ENCODE peak calls at places on chromosome 16, in nine cellular contexts. One of them, this sample, is unnamed. For H3K9me3 and H3K4me1, the result is how much of the 10 kb centered on the place peaks cover.

GRCh38 chr16:5906351-5906750 is 808.8 kb upstream of the EEF2KMT start:
- DNase-seq in heart left ventricle: no peak
- DNase-seq in iPS DF 6.9: no peak
- DNase-seq in A673: no peak
- DNase-seq in spleen: no peak
- DNase-seq in neural progenitor cell: no peak
- DNase-seq in effector memory CD4-positive, alpha-beta T cell: no peak
- DNase-seq in mammary epithelial cell: no peak
- DNase-seq in PC-9: no peak
- DNase-seq in this sample: no peak

GRCh38 chr16:15777533-15778203 is 79.2 kb downstream of the MYH11 start:
- DNase-seq in spleen: peak
- DNase-seq in neural progenitor cell: peak
- DNase-seq in effector memory CD4-positive, alpha-beta T cell: no peak
- DNase-seq in iPS DF 6.9: peak
- DNase-seq in A673: peak
- DNase-seq in mammary epithelial cell: peak
- DNase-seq in PC-9: peak
- DNase-seq in heart left ventricle: no peak
- DNase-seq in this sample: peak

GRCh38 chr16:84312783-84313382 is 18.2 kb downstream of the WFDC1 start:
- DNase-seq in effector memory CD4-positive, alpha-beta T cell: no peak
- DNase-seq in iPS DF 6.9: no peak
- DNase-seq in A673: no peak
- DNase-seq in heart left ventricle: no peak
- DNase-seq in mammary epithelial cell: no peak
- DNase-seq in PC-9: no peak
- DNase-seq in neural progenitor cell: peak
- DNase-seq in spleen: no peak
- DNase-seq in this sample: no peak

GRCh38 chr16:88331989-88332920 is 50.5 kb upstream of the ZNF469 start:
- DNase-seq in PC-9: peak
- DNase-seq in effector memory CD4-positive, alpha-beta T cell: no peak
- DNase-seq in A673: peak
- DNase-seq in heart left ventricle: no peak
- DNase-seq in mammary epithelial cell: peak
- DNase-seq in iPS DF 6.9: no peak
- DNase-seq in spleen: no peak
- DNase-seq in neural progenitor cell: no peak
- DNase-seq in this sample: peak

GRCh38 chr16:69859105-69859969 is 91.8 kb upstream of the CLEC18A start:
- DNase-seq in iPS DF 6.9: peak
- DNase-seq in A673: peak
- DNase-seq in spleen: no peak
- DNase-seq in mammary epithelial cell: peak
- DNase-seq in neural progenitor cell: peak
- DNase-seq in heart left ventricle: peak
- DNase-seq in effector memory CD4-positive, alpha-beta T cell: no peak
- DNase-seq in PC-9: peak
- DNase-seq in this sample: no peak

GRCh38 chr16:588639-588888 is 1.3 kb upstream of the RAB40C start:
- DNase-seq in PC-9: peak
- DNase-seq in spleen: peak
- DNase-seq in heart left ventricle: peak
- DNase-seq in iPS DF 6.9: no peak
- DNase-seq in mammary epithelial cell: peak
- DNase-seq in effector memory CD4-positive, alpha-beta T cell: peak
- DNase-seq in A673: peak
- DNase-seq in neural progenitor cell: peak
- DNase-seq in this sample: no peak

GRCh38 chr16:64339052-64339770 is 782.7 kb downstream of the CDH11 start:
- DNase-seq in iPS DF 6.9: no peak
- DNase-seq in mammary epithelial cell: no peak
- DNase-seq in A673: no peak
- DNase-seq in neural progenitor cell: no peak
- DNase-seq in heart left ventricle: no peak
- DNase-seq in effector memory CD4-positive, alpha-beta T cell: no peak
- DNase-seq in spleen: no peak
- DNase-seq in PC-9: no peak
- DNase-seq in this sample: no peak

GRCh38 chr16:14291941-14292825 is 221.1 kb downstream of the MRTFB start:
- DNase-seq in iPS DF 6.9: no peak
- DNase-seq in mammary epithelial cell: no peak
- DNase-seq in spleen: no peak
- DNase-seq in heart left ventricle: no peak
- DNase-seq in neural progenitor cell: no peak
- DNase-seq in A673: no peak
- DNase-seq in PC-9: no peak
- DNase-seq in effector memory CD4-positive, alpha-beta T cell: no peak
- DNase-seq in this sample: no peak

GRCh38 chr16:87058728-87059250 is 258.4 kb downstream of the C16orf95 start:
- DNase-seq in heart left ventricle: no peak
- DNase-seq in A673: no peak
- DNase-seq in spleen: no peak
- DNase-seq in effector memory CD4-positive, alpha-beta T cell: no peak
- DNase-seq in neural progenitor cell: no peak
- DNase-seq in iPS DF 6.9: no peak
- DNase-seq in PC-9: no peak
- DNase-seq in mammary epithelial cell: no peak
- DNase-seq in this sample: no peak

GRCh38 chr16:15879255-15879804 is 9.1 kb downstream of the CEP20 start:
- DNase-seq in iPS DF 6.9: no peak
- DNase-seq in effector memory CD4-positive, alpha-beta T cell: no peak
- DNase-seq in spleen: no peak
- DNase-seq in PC-9: peak
- DNase-seq in A673: peak
- DNase-seq in mammary epithelial cell: peak
- DNase-seq in neural progenitor cell: no peak
- DNase-seq in heart left ventricle: no peak
- DNase-seq in this sample: peak

GRCh38 chr16:30346286-30346685 is 8.8 kb downstream of the CD2BP2 start:
- DNase-seq in PC-9: no peak
- DNase-seq in spleen: no peak
- DNase-seq in neural progenitor cell: no peak
- DNase-seq in heart left ventricle: no peak
- DNase-seq in mammary epithelial cell: no peak
- DNase-seq in A673: no peak
- DNase-seq in effector memory CD4-positive, alpha-beta T cell: no peak
- DNase-seq in iPS DF 6.9: no peak
- DNase-seq in this sample: no peak

GRCh38 chr16:592518-593306 is 2.8 kb downstream of the RAB40C start:
- DNase-seq in PC-9: peak
- DNase-seq in neural progenitor cell: no peak
- DNase-seq in heart left ventricle: peak
- DNase-seq in effector memory CD4-positive, alpha-beta T cell: no peak
- DNase-seq in iPS DF 6.9: no peak
- DNase-seq in A673: no peak
- DNase-seq in spleen: peak
- DNase-seq in mammary epithelial cell: peak
- DNase-seq in this sample: no peak

GRCh38 chr16:46996391-46996790 is 22.9 kb upstream of the DNAJA2 start:
- DNase-seq in heart left ventricle: no peak
- DNase-seq in neural progenitor cell: no peak
- DNase-seq in mammary epithelial cell: no peak
- DNase-seq in effector memory CD4-positive, alpha-beta T cell: no peak
- DNase-seq in spleen: no peak
- DNase-seq in iPS DF 6.9: no peak
- DNase-seq in A673: no peak
- DNase-seq in PC-9: no peak
- DNase-seq in this sample: no peak

GRCh38 chr16:12819126-12820117 is 15.7 kb upstream of the CPPED1 start:
- DNase-seq in iPS DF 6.9: peak
- DNase-seq in A673: peak
- DNase-seq in effector memory CD4-positive, alpha-beta T cell: peak
- DNase-seq in heart left ventricle: peak
- DNase-seq in neural progenitor cell: peak
- DNase-seq in mammary epithelial cell: peak
- DNase-seq in spleen: peak
- DNase-seq in PC-9: no peak
- DNase-seq in this sample: peak

GRCh38 chr16:11413907-11414595 is 68.8 kb downstream of the RMI2 start:
- DNase-seq in mammary epithelial cell: no peak
- DNase-seq in effector memory CD4-positive, alpha-beta T cell: no peak
- DNase-seq in PC-9: no peak
- DNase-seq in spleen: no peak
- DNase-seq in A673: no peak
- DNase-seq in iPS DF 6.9: no peak
- DNase-seq in neural progenitor cell: no peak
- DNase-seq in heart left ventricle: no peak
- DNase-seq in this sample: no peak

DNA sequence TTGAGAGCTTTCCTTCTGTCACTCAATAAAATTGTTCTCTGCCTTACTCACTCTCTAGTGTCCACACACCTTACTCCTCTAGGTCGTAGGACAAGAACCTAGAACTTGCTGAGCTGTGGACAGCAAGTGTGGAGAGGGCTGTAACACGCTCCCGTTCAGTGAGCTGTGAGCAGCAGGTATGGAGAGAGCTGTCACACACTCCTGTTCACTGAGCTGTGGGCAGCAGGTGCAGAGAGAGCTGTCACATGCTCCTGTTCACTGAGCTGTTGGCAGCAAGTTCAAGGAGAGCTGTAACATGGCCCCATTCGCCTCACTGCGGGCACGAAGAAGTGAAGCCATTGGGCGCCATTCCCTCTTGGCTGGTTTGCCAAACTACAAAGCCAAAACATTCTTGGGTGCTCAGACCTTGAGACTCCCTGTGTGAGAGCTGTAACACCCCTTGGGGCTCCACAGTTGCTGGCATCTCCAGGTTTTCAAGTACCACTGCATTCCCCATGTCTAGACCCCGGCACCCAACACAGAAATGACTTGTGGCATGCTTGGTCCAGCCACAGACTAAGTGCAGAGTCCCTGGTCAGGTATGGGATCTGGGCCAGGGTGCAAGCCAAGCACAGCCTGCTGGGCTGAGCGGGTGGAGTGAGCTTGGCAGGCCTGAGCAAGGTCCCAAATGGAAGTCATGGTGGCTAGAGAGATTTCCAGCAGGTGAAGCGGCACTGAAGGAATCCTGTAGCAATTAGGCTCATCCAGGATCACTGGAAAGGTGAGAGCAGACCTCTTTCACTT is 608.0 kb upstream of the CDH8 start:
- DNase-seq in mammary epithelial cell: no peak
- DNase-seq in PC-9: no peak
- DNase-seq in effector memory CD4-positive, alpha-beta T cell: no peak
- DNase-seq in neural progenitor cell: no peak
- DNase-seq in spleen: no peak
- DNase-seq in iPS DF 6.9: no peak
- DNase-seq in heart left ventricle: peak
- DNase-seq in A673: no peak
- DNase-seq in this sample: no peak
- H3K9me3 ChIP-seq in mammary epithelial cell: under half
- H3K9me3 ChIP-seq in PC-9: under half
- H3K9me3 ChIP-seq in effector memory CD4-positive, alpha-beta T cell: under half
- H3K9me3 ChIP-seq in neural progenitor cell: under half
- H3K9me3 ChIP-seq in spleen: under half
- H3K9me3 ChIP-seq in iPS DF 6.9: under half
- H3K9me3 ChIP-seq in heart left ventricle: under half
- H3K9me3 ChIP-seq in A673: under half
- H3K9me3 ChIP-seq in this sample: under half

GRCh38 chr16:79618712-79619050 is 18.1 kb upstream of the MAF start:
- DNase-seq in A673: no peak
- DNase-seq in effector memory CD4-positive, alpha-beta T cell: no peak
- DNase-seq in neural progenitor cell: no peak
- DNase-seq in PC-9: no peak
- DNase-seq in spleen: no peak
- DNase-seq in heart left ventricle: no peak
- DNase-seq in mammary epithelial cell: no peak
- DNase-seq in iPS DF 6.9: no peak
- DNase-seq in this sample: no peak
- H3K4me1 ChIP-seq in A673: under half
- H3K4me1 ChIP-seq in effector memory CD4-positive, alpha-beta T cell: under half
- H3K4me1 ChIP-seq in neural progenitor cell: under half
- H3K4me1 ChIP-seq in PC-9: under half
- H3K4me1 ChIP-seq in spleen: under half
- H3K4me1 ChIP-seq in heart left ventricle: under half
- H3K4me1 ChIP-seq in mammary epithelial cell: under half
- H3K4me1 ChIP-seq in iPS DF 6.9: under half
- H3K4me1 ChIP-seq in this sample: under half

DNA sequence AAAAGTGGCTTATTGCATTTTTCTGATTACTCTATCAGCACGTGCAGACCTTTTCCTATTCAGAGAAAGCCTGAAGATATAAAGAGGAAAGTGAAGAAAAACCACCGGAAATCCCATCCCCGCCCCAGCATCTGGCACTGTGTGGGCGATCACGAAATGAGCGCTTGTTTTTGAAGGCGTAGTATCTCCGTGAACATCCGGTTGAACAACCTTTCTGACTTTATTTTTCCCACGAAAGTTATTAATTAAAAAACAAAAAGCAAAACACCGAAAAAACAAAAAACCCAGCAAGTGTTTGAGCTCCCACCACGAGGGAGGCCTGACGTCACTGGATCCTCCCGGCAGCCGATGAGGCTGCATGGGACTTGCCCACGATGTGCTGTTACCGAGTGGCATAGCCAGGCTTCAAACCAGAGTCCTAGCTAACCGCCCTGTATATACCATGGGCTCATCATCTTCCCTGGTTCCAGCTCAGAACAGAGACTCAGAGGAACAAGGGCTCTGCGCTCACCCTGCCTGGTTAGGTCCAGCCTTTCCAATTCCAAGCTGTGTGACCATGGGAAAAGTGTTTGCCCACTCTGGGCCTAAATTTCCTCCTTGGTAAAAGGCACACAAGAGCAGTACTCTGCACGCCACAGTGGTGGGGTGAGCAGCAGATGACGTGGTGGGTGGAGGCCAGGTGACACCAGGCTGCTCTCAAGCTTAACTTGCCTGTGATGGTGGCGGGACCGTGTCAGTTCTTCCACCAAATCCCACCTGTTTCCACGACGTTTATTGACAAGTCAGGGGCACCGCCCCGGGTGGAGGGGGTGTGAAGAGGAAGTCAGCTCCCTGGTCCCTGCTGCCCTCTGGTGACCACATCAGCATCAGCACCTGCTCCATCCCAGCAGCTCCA is 34.3 kb upstream of the IL21R start:
- DNase-seq in iPS DF 6.9: peak
- DNase-seq in PC-9: peak
- DNase-seq in effector memory CD4-positive, alpha-beta T cell: peak
- DNase-seq in spleen: peak
- DNase-seq in A673: peak
- DNase-seq in mammary epithelial cell: peak
- DNase-seq in neural progenitor cell: peak
- DNase-seq in heart left ventricle: peak
- DNase-seq in this sample: no peak
- H3K27ac ChIP-seq in iPS DF 6.9: no peak
- H3K27ac ChIP-seq in PC-9: no peak
- H3K27ac ChIP-seq in effector memory CD4-positive, alpha-beta T cell: peak
- H3K27ac ChIP-seq in spleen: peak
- H3K27ac ChIP-seq in A673: peak
- H3K27ac ChIP-seq in mammary epithelial cell: peak
- H3K27ac ChIP-seq in neural progenitor cell: no peak
- H3K27ac ChIP-seq in heart left ventricle: peak
- H3K27ac ChIP-seq in this sample: no peak

DNA sequence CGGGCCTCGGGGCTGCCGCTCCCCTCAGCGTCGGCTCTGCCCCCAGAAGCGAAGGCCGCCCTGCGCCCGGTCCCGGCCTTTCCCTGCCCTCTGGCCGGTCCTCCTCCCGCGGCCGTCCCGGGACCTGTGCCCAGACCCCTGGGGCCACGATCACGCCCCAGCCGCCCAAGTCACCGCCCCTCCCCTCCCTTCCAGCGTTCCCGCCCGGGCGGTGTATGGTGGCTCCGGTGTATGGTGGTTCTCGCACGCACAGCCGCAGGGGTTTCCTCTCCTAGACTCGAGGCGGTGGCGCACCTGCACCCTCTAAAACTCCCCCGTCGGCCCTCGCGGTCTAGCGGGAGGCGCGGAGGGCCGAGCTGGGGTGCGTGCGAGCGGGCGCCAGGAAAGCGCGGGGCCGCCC is 10.0 kb downstream of the TIGD7 start:
- DNase-seq in effector memory CD4-positive, alpha-beta T cell: no peak
- DNase-seq in iPS DF 6.9: no peak
- DNase-seq in spleen: no peak
- DNase-seq in heart left ventricle: peak
- DNase-seq in mammary epithelial cell: no peak
- DNase-seq in PC-9: no peak
- DNase-seq in A673: no peak
- DNase-seq in neural progenitor cell: no peak
- DNase-seq in this sample: no peak
- H3K9me3 ChIP-seq in effector memory CD4-positive, alpha-beta T cell: under half
- H3K9me3 ChIP-seq in iPS DF 6.9: under half
- H3K9me3 ChIP-seq in spleen: half or more
- H3K9me3 ChIP-seq in heart left ventricle: under half
- H3K9me3 ChIP-seq in mammary epithelial cell: half or more
- H3K9me3 ChIP-seq in PC-9: half or more
- H3K9me3 ChIP-seq in A673: half or more
- H3K9me3 ChIP-seq in neural progenitor cell: under half
- H3K9me3 ChIP-seq in this sample: half or more

This sample was measured in Panc1.